ENCODE peak calls at places on chromosome 19, in five cellular contexts. D is CD8-positive, alpha-beta T cell; Z is endodermal cell; H is brain microvascular endothelial cell; C is lung. Q is an unnamed sample.

GRCh38 chr19:52170863-52171320 is 529 bp downstream of the ZNF836 start:
- DNase-seq in C (no peak), H (no peak), Z (peak; percentile 72), D (no peak), Q (peak; percentile 43)

GRCh38 chr19:3687774-3688706 is 12.2 kb downstream of the PIP5K1C start:
- DNase-seq in Z (peak; percentile 90), C (no peak), D (peak; percentile 56), H (no peak), Q (peak; percentile 58)

GRCh38 chr19:40055832-40056504 is at the start of gene ZNF780B:
- DNase-seq in Z (peak; percentile 87), C (peak; percentile 70), H (peak; percentile 48), D (peak; percentile 75), Q (peak; percentile 76)

GRCh38 chr19:4256563-4256962 is 9.7 kb downstream of the YJU2 start:
- DNase-seq in C (no peak), H (no peak), D (no peak), Z (peak; percentile 63), Q (peak; percentile 51)

GRCh38 chr19:13839193-13839937 is 37.6 kb upstream of the NANOS3 start:
- DNase-seq in H (no peak), D (peak; percentile 78), Z (peak; percentile 88), C (peak; percentile 90), Q (no peak)

GRCh38 chr19:34265221-34265650 is 10.9 kb downstream of the GARRE1 start:
- DNase-seq in C (no peak), H (no peak), Z (peak; percentile 71), D (no peak), Q (peak; percentile 45)

GRCh38 chr19:45211751-45212381 is 33.3 kb downstream of the BLOC1S3 start:
- DNase-seq in D (no peak), C (peak; percentile 33), Z (no peak), H (no peak), Q (no peak)

GRCh38 chr19:51136891-51137551 is 5.1 kb upstream of the SIGLEC7 start:
- DNase-seq in Z (peak; percentile 52), D (no peak), C (peak; percentile 42), H (no peak), Q (no peak)

GRCh38 chr19:2602391-2603181 is 99.9 kb downstream of the GNG7 start:
- DNase-seq in C (peak; percentile 66), H (peak; percentile 73), Z (peak; percentile 92), D (no peak), Q (peak; percentile 95)

GRCh38 chr19:13839938-13840750 is 36.8 kb upstream of the NANOS3 start:
- DNase-seq in D (no peak), H (no peak), C (peak; percentile 64), Z (peak; percentile 51), Q (no peak)

GRCh38 chr19:27805848-27806247 is 1407.1 kb downstream of the UQCRFS1 start:
- DNase-seq in D (no peak), C (no peak), Z (peak; percentile 63), H (no peak), Q (no peak)

GRCh38 chr19:51060336-51060735 is 4.6 kb downstream of the KLK13 start:
- DNase-seq in D (no peak), H (no peak), C (no peak), Z (no peak), Q (no peak)

GRCh38 chr19:46015080-46015960 is 7.5 kb downstream of the PGLYRP1 start:
- DNase-seq in C (peak; percentile 86), D (peak; percentile 68), Z (peak; percentile 97), H (no peak), Q (peak; percentile 82)

GRCh38 chr19:44548736-44549135 is 19.3 kb upstream of the CEACAM20 start:
- DNase-seq in D (no peak), Z (no peak), H (peak; percentile 34), C (peak; percentile 10), Q (no peak)

GRCh38 chr19:6423499-6424189 is 967 bp downstream of the KHSRP start:
- DNase-seq in D (peak; percentile 18), C (no peak), Z (peak; percentile 86), H (peak; percentile 33), Q (peak; percentile 91)

GRCh38 chr19:28823338-28823961 is 389.5 kb downstream of the UQCRFS1 start:
- DNase-seq in C (no peak), Z (no peak), H (no peak), D (no peak), Q (peak; percentile 85)

DNA sequence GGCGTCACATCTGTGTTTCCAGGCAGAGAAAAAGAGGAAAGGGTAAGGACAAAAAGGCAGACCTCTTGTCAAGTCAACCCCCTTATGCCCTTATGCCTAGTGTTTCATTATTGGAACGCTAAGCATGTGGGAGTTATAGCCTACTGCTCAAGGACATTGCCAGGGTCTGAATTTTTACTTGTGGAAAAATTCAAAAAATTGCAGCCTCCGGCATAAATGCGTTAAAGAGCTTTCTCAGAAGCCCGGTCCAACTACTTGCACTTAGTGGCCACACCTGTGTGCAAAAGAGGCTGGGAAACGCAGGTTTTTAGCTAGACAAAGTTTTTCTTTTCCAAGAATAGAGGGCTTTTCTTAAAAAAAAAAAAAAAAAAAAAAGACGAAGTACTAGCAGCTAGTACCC is 139.8 kb downstream of the DPF1 start:
- DNase-seq in C (no peak), D (no peak), H (no peak), Z (no peak), Q (no peak)
- H3K36me3 ChIP-seq in C (no peaks in the 10 kb centered on the region), D (peaks cover 6% of the 10 kb centered on the region), H (peaks cover 40% of the 10 kb centered on the region), Z (peaks cover 4% of the 10 kb centered on the region), Q (no peaks in the 10 kb centered on the region)

DNA sequence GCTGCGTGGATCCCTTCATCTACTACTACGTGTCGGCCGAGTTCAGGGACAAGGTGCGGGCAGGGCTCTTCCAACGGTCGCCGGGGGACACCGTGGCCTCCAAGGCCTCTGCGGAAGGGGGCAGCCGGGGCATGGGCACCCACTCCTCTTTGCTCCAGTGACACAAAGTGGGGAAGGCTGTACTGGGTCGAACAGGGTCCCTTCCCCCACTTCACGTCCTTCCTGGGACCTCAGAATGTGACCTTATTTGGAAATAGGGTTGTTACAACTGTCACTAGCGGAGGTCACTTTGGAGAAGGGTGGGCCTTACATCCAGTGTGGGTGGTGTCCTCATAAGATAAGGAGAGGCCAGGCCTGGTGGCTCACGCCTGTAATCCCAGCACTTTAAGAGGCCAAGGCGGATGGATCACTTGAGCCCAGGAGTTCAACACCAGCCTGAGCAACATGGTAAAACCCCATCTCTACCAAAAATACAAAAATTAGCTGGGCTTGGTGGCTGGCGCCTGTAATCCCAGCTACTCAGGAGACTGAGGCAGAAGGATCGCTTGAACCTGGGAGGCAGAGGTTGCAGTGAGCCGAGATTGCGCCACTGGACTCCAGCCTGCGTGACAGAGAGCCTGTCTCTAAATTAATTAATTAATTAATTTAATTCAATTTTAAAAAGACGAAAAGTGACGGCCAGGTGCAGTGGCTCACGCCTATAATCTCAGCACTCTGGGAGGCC is 1.8 kb downstream of the F2RL3 start:
- DNase-seq in Z (no peak), C (no peak), H (no peak), D (no peak), Q (no peak)
- H3K27ac ChIP-seq in Z (no peak overlapping the region), C (no peak overlapping the region), H (no peak overlapping the region), D (no peak overlapping the region), Q (no peak overlapping the region)

GRCh38 chr19:10692673-10693264 is 8.5 kb upstream of the QTRT1 start:
- DNase-seq in H (no peak), Z (peak; percentile 66), D (no peak), C (no peak), Q (peak; percentile 42)

GRCh38 chr19:10691883-10692282 is 9.4 kb upstream of the QTRT1 start:
- DNase-seq in Z (peak; percentile 59), D (no peak), C (no peak), H (no peak), Q (no peak)

GRCh38 chr19:10690351-10690781 is 10.9 kb upstream of the QTRT1 start:
- DNase-seq in C (no peak), H (peak; percentile 15), D (no peak), Z (no peak), Q (peak; percentile 25)

GRCh38 chr19:10688545-10689280 is 12.5 kb upstream of the QTRT1 start:
- DNase-seq in C (no peak), H (no peak), Z (no peak), D (no peak), Q (no peak)

GRCh38 chr19:10691178-10691881 is 9.9 kb upstream of the QTRT1 start:
- DNase-seq in D (no peak), Z (no peak), H (no peak), C (no peak), Q (no peak)
- H3K36me3 ChIP-seq in D (peaks cover 34% of the 10 kb centered on the region), Z (peaks cover 68% of the 10 kb centered on the region), H (peaks cover 57% of the 10 kb centered on the region), C (peaks cover 12% of the 10 kb centered on the region), Q (peaks cover 32% of the 10 kb centered on the region)

GRCh38 chr19:1206063-1206732 is 620 bp downstream of the STK11 start:
- DNase-seq in C (no peak), Z (peak; percentile 51), H (no peak), D (no peak), Q (no peak)
- H3K27ac ChIP-seq in C (peak overlapping the region; percentile 59), Z (no peak overlapping the region), H (peak overlapping the region; percentile 28), D (peak overlapping the region; percentile 38), Q (peak overlapping the region; percentile 50)